ENCODE peak calls at places on chromosomes 6 and 20, in four cellular contexts. T is HepG2, R is GM23338, Q is SK-N-SH. K is an unnamed sample. For H3K4me1, the result is how much of the 10 kb centered on the place peaks cover.

GRCh38 chr6:134315189-134315588 is 2.7 kb downstream of the SGK1 start:
- DNase-seq in T (no peak), R (no peak), Q (no peak), K (no peak)

GRCh38 chr6:136889271-136890193 is 32.6 kb upstream of the SLC35D3 start:
- DNase-seq in R (no peak), T (peak), Q (no peak), K (no peak)

GRCh38 chr20:38165966-38166706 is 1.1 kb upstream of the TGM2 start:
- DNase-seq in Q (no peak), T (peak), R (no peak), K (peak)

GRCh38 chr20:5127204-5127858 is 523 bp downstream of the CDS2 start:
- DNase-seq in R (peak), T (peak), Q (peak), K (peak)

GRCh38 chr6:154515808-154516207 is 5.3 kb upstream of the CNKSR3 start:
- DNase-seq in Q (no peak), T (no peak), R (no peak), K (no peak)

GRCh38 chr6:7236312-7237209 is 76.4 kb downstream of the SSR1 start:
- DNase-seq in T (no peak), R (no peak), Q (no peak), K (no peak)

GRCh38 chr20:33947709-33948295 is 45.9 kb upstream of the RALY start:
- DNase-seq in T (peak), R (peak), Q (peak), K (peak)

GRCh38 chr20:13649548-13649947 is 10.8 kb upstream of the TASP1 start:
- DNase-seq in T (no peak), R (peak), Q (peak), K (peak)

DNA sequence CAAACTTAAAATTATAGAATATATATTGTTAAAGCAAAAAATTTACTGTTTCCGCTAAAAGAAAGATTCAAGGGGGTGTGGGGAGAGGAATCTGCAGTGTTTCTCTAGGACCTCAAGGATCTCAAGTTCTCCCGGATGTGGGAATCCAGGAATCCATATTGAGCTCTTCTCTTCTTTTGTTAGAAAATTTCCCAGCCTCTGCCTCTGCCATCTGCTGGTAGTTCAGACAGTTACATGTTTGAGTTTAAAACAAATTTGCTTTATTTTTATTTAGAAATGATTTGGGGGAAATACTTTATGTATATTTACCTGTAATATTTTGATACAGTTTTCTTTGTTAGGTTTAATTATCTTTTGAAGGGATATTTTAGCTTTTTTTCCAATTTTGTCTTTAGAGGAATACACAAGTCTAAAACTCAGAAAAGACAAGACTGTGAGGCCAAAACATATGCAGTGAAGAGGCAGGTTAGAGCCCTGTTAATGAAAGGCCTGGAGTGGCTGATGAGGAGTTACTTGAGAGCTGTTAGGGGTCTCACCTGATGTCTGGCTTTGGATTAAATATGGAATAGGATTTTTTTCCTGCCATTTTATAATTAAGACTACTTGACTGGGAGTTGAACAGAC is 268.8 kb downstream of the ARID1B start:
- DNase-seq in R (peak), T (peak), Q (peak), K (peak)
- TF ChIP-seq CTCF in R (peak), T (peak), Q (peak), K (peak)

GRCh38 chr6:97656706-97657350 is 373.8 kb upstream of the MMS22L start:
- DNase-seq in Q (no peak), R (no peak), T (no peak), K (no peak)
- H3K4me1 ChIP-seq in Q (under half), R (under half), T (under half), K (under half)

GRCh38 chr20:43432498-43432897 is 25.2 kb upstream of the SRSF6 start:
- DNase-seq in Q (no peak), R (no peak), T (no peak), K (no peak)

GRCh38 chr20:43433250-43433854 is 24.3 kb upstream of the SRSF6 start:
- DNase-seq in R (no peak), T (no peak), Q (no peak), K (no peak)

GRCh38 chr20:43434565-43434964 is 23.1 kb upstream of the SRSF6 start:
- DNase-seq in T (no peak), Q (no peak), R (no peak), K (no peak)

GRCh38 chr20:43430265-43430664 is 27.4 kb upstream of the SRSF6 start:
- DNase-seq in R (peak), T (no peak), Q (no peak), K (no peak)

GRCh38 chr20:43431120-43431519 is 26.6 kb upstream of the SRSF6 start:
- DNase-seq in Q (peak), R (no peak), T (no peak), K (no peak)
- H2AFZ ChIP-seq in Q (no peak), R (no peak), T (no peak), K (no peak)

DNA sequence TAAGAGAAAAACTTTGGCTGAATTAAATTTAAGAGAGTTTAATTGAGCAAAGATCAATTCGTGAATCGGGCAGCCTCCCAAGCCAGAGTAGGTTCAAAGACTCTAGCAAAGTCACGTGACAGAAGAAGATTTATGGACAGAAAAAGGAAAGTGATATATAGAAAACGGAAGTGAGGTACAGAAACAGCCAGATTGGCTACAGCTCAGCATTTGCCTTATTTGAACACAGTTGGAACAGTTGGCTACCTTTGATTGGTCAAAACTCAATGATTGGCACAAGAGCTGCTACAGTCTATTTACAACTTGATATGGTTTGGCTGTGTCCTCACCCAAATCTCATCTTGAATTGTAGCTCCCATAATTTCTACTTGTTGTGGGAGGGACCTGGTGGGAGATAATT is 102.6 kb downstream of the PLG start:
- DNase-seq in R (no peak), T (no peak), Q (no peak), K (no peak)
- TF ChIP-seq CTCF in R (no peak), T (no peak), Q (no peak), K (no peak)

K was measured in fibroblast of lung.